ENCODE peak calls at places on chromosomes 6 and 20, in eight cellular contexts. V is CD14-positive monocyte; T is HS-5; W is NCI-H2171; Q is AG20443; R is NCI-H1417; X is stimulated activated CD8-positive, alpha-beta memory T cell treated with anti-CD3 and anti-CD28 coated beads, Interleukin-2, amount 100 ng/mL, for 48 hours; C is GM04504. F is an unnamed sample.

GRCh38 chr6:68279793-68280557 is 355.1 kb upstream of the ADGRB3 start:
- DNase-seq in T (peak; percentile 13), C (no peak), Q (no peak), V (no peak), R (no peak), W (no peak), X (no peak), F (no peak)

GRCh38 chr20:63765082-63765873 is 25.7 kb downstream of the SLC2A4RG start:
- DNase-seq in Q (no peak), W (no peak), X (no peak), R (no peak), V (no peak), T (no peak), C (no peak), F (no peak)

GRCh38 chr20:20369353-20370086 is 1.6 kb downstream of the INSM1 start:
- DNase-seq in Q (no peak), V (no peak), T (no peak), R (no peak), C (no peak), W (peak; percentile 61), X (no peak), F (no peak)

GRCh38 chr20:47792021-47792618 is 6.8 kb upstream of the SULF2 start:
- DNase-seq in W (peak; percentile 84), R (peak; percentile 33), Q (peak; percentile 80), X (no peak), C (peak; percentile 91), T (peak; percentile 93), V (no peak), F (peak; percentile 81)

GRCh38 chr6:23106951-23107350 is 537.6 kb downstream of the HDGFL1 start:
- DNase-seq in Q (peak; percentile 14), V (no peak), R (no peak), W (no peak), X (no peak), C (peak; percentile 60), T (peak; percentile 51), F (no peak)

GRCh38 chr20:53800883-53801604 is 207.4 kb upstream of the ZNF217 start:
- DNase-seq in X (no peak), V (no peak), T (no peak), W (no peak), R (peak; percentile 7), Q (no peak), C (no peak), F (no peak)

GRCh38 chr20:47999166-47999565 is 213.9 kb upstream of the SULF2 start:
- DNase-seq in Q (no peak), T (no peak), X (no peak), C (no peak), W (no peak), V (no peak), R (no peak), F (no peak)

GRCh38 chr6:108549241-108549640 is 11.5 kb upstream of the FOXO3 start:
- DNase-seq in X (no peak), V (no peak), C (no peak), T (no peak), R (no peak), Q (no peak), W (no peak), F (no peak)

GRCh38 chr20:51184289-51184688 is 161.4 kb upstream of the KCNG1 start:
- DNase-seq in T (peak; percentile 28), X (no peak), W (no peak), R (no peak), C (no peak), V (no peak), Q (peak; percentile 70), F (no peak)

GRCh38 chr6:73774311-73774766 is 78.3 kb downstream of the CD109 start:
- DNase-seq in X (no peak), T (peak; percentile 53), V (no peak), Q (peak; percentile 49), R (no peak), C (peak; percentile 80), W (no peak), F (peak; percentile 24)

GRCh38 chr6:152948150-152948768 is 34.6 kb downstream of the FBXO5 start:
- DNase-seq in W (peak; percentile 1), Q (peak; percentile 44), X (no peak), R (peak; percentile 16), T (peak; percentile 39), C (peak; percentile 14), V (no peak), F (no peak)

GRCh38 chr6:166929534-166930189 is 26.7 kb downstream of the RNASET2 start:
- DNase-seq in X (no peak), T (no peak), Q (no peak), W (no peak), V (no peak), R (no peak), C (no peak), F (no peak)

GRCh38 chr20:61938839-61939690 is 126.6 kb downstream of the TAF4 start:
- DNase-seq in V (no peak), R (no peak), Q (no peak), T (no peak), W (no peak), C (no peak), X (no peak), F (no peak)

GRCh38 chr6:80249897-80250296 is 143.4 kb downstream of the BCKDHB start:
- DNase-seq in T (no peak), X (no peak), W (no peak), C (no peak), R (no peak), Q (peak; percentile 12), V (no peak), F (peak; percentile 59)

GRCh38 chr20:53677447-53678314 is 84.0 kb upstream of the ZNF217 start:
- DNase-seq in T (no peak), W (no peak), C (no peak), Q (no peak), R (no peak), V (no peak), X (no peak), F (peak; percentile 46)

GRCh38 chr20:9503530-9504251 is 10.7 kb upstream of the LAMP5 start:
- DNase-seq in T (no peak), R (no peak), X (no peak), W (no peak), V (peak; percentile 59), C (peak; percentile 26), Q (peak; percentile 37), F (no peak)

GRCh38 chr6:139763468-139764214 is 389.2 kb upstream of the CITED2 start:
- DNase-seq in W (no peak), V (no peak), C (no peak), T (peak; percentile 64), Q (no peak), X (no peak), R (no peak), F (no peak)

GRCh38 chr6:153131037-153131981 is at the start of gene RGS17:
- DNase-seq in W (peak; percentile 52), T (no peak), Q (peak; percentile 97), R (peak; percentile 61), X (no peak), V (peak; percentile 14), C (peak; percentile 32), F (peak; percentile 81)

GRCh38 chr20:53949319-53949839 is 121.0 kb downstream of the BCAS1 start:
- DNase-seq in V (peak; percentile 89), T (peak; percentile 100), R (no peak), W (no peak), X (peak; percentile 47), Q (peak; percentile 91), C (peak; percentile 76), F (peak; percentile 73)

GRCh38 chr6:4804095-4804494 is 27.9 kb downstream of the CDYL start:
- DNase-seq in W (no peak), X (no peak), V (no peak), T (no peak), Q (peak; percentile 51), R (no peak), C (peak; percentile 40), F (no peak)

GRCh38 chr20:63432577-63433061 is 39.8 kb downstream of the KCNQ2 start:
- DNase-seq in T (no peak), X (no peak), V (no peak), Q (no peak), R (no peak), W (no peak), C (no peak), F (no peak)